ENCODE peak calls at places on chromosomes 16 and 17, in ten cellular contexts. U is psoas muscle; C is stomach; A is gastrocnemius medialis; P is uterus; O is lung; S is suprapubic skin; K is CD8-positive, alpha-beta memory T cell; J is right cardiac atrium; Y is neural progenitor cell. H is an unnamed sample. For H3K4me1, the result is how much of the 10 kb centered on the place peaks cover.

GRCh38 chr16:31361201-31362110 is 6.5 kb downstream of the ITGAX start:
- DNase-seq in K (no peak), C (no peak), A (no peak), Y (no peak), J (no peak), S (no peak), O (no peak), U (no peak), P (no peak), H (no peak)

GRCh38 chr16:57606147-57606846 is 22.1 kb upstream of the ADGRG1 start:
- DNase-seq in J (no peak), S (peak), K (no peak), U (no peak), Y (no peak), C (no peak), O (no peak), A (no peak), P (no peak), H (no peak)

GRCh38 chr17:50502643-50502990 is 5.6 kb upstream of the MYCBPAP start:
- DNase-seq in J (no peak), U (no peak), K (no peak), A (no peak), Y (no peak), P (no peak), S (no peak), C (no peak), O (no peak), H (no peak)

GRCh38 chr17:56868716-56869115 is 34.8 kb downstream of the DGKE start:
- DNase-seq in O (no peak), J (no peak), S (no peak), P (no peak), K (no peak), A (no peak), C (no peak), Y (no peak), U (no peak), H (no peak)

GRCh38 chr16:19844945-19845641 is 39.6 kb downstream of the GPRC5B start:
- DNase-seq in P (peak), A (peak), O (no peak), Y (no peak), J (peak), S (no peak), C (no peak), U (no peak), K (no peak), H (no peak)

GRCh38 chr17:75720656-75721462 is at the start of gene ITGB4:
- DNase-seq in U (no peak), O (peak), A (no peak), K (peak), P (peak), Y (peak), J (peak), S (no peak), C (peak), H (no peak)

GRCh38 chr16:28930652-28931051 is 1.1 kb upstream of the CD19 start:
- DNase-seq in C (no peak), K (no peak), A (no peak), S (no peak), J (no peak), Y (peak), U (no peak), O (no peak), P (no peak), H (no peak)

GRCh38 chr17:50890675-50891516 is 24.7 kb upstream of the TOB1 start:
- DNase-seq in Y (no peak), P (no peak), S (peak), A (no peak), K (no peak), O (no peak), J (no peak), U (no peak), C (peak), H (no peak)

GRCh38 chr17:57247261-57247660 is 9.1 kb upstream of the MSI2 start:
- DNase-seq in C (no peak), S (no peak), J (no peak), A (no peak), P (no peak), U (no peak), O (no peak), K (no peak), Y (no peak), H (no peak)

GRCh38 chr17:78344666-78345065 is 15.2 kb downstream of the SOCS3 start:
- DNase-seq in S (no peak), K (no peak), Y (no peak), J (no peak), C (no peak), O (no peak), A (no peak), U (no peak), P (no peak), H (no peak)

GRCh38 chr17:78341559-78342437 is 18.1 kb downstream of the SOCS3 start:
- DNase-seq in P (peak), O (no peak), Y (peak), J (peak), U (peak), A (peak), K (no peak), C (peak), S (peak), H (no peak)

GRCh38 chr17:78343433-78344201 is 16.3 kb downstream of the SOCS3 start:
- DNase-seq in U (no peak), S (no peak), J (peak), P (no peak), O (peak), C (peak), A (peak), Y (no peak), K (peak), H (no peak)

GRCh38 chr17:78342438-78343098 is 17.3 kb downstream of the SOCS3 start:
- DNase-seq in K (no peak), A (peak), S (peak), J (peak), Y (no peak), C (no peak), P (peak), O (no peak), U (peak), H (peak)

GRCh38 chr17:78343099-78343432 is 16.8 kb downstream of the SOCS3 start:
- DNase-seq in Y (no peak), K (no peak), U (peak), O (peak), S (peak), C (peak), A (peak), J (peak), P (peak), H (peak)
- H3K27ac ChIP-seq in Y (no peak), K (peak), U (peak), O (peak), S (peak), C (peak), A (peak), J (peak), P (peak), H (peak)

GRCh38 chr16:85927938-85928337 is 29.0 kb downstream of the IRF8 start:
- DNase-seq in S (no peak), J (no peak), K (no peak), P (no peak), A (no peak), C (no peak), O (no peak), U (no peak), Y (no peak), H (no peak)

GRCh38 chr16:85928411-85928820 is 29.5 kb downstream of the IRF8 start:
- DNase-seq in U (peak), P (peak), K (no peak), O (no peak), S (no peak), A (peak), J (no peak), Y (no peak), C (no peak), H (no peak)

GRCh38 chr16:85924675-85925074 is 25.7 kb downstream of the IRF8 start:
- DNase-seq in S (no peak), U (no peak), A (no peak), J (no peak), O (no peak), C (no peak), Y (no peak), K (no peak), P (no peak), H (no peak)

GRCh38 chr16:85927326-85927725 is 28.4 kb downstream of the IRF8 start:
- DNase-seq in O (no peak), C (no peak), A (no peak), S (no peak), Y (no peak), U (no peak), J (no peak), P (no peak), K (no peak), H (no peak)

GRCh38 chr16:85926370-85926769 is 27.4 kb downstream of the IRF8 start:
- DNase-seq in A (no peak), Y (peak), O (no peak), S (no peak), P (no peak), K (no peak), U (no peak), J (no peak), C (no peak), H (no peak)
- H3K4me1 ChIP-seq in A (under half), Y (under half), O (under half), S (under half), P (under half), K (under half), U (under half), J (under half), C (under half), H (under half)

GRCh38 chr16:15737140-15737644 is 87.1 kb downstream of the NDE1 start:
- DNase-seq in Y (no peak), S (no peak), O (no peak), C (no peak), P (no peak), A (no peak), K (no peak), J (no peak), U (no peak), H (no peak)

GRCh38 chr16:15741207-15741871 is 91.3 kb downstream of the NDE1 start:
- DNase-seq in A (no peak), S (no peak), O (no peak), U (no peak), Y (no peak), P (no peak), J (no peak), C (no peak), K (no peak), H (no peak)

GRCh38 chr16:15742716-15743115 is 92.7 kb downstream of the NDE1 start:
- DNase-seq in Y (no peak), J (no peak), P (no peak), U (no peak), O (no peak), C (no peak), A (no peak), K (no peak), S (no peak), H (no peak)

GRCh38 chr16:15739449-15739848 is 89.4 kb downstream of the NDE1 start:
- DNase-seq in O (no peak), U (no peak), C (no peak), K (no peak), Y (no peak), S (no peak), J (no peak), P (no peak), A (no peak), H (no peak)

DNA sequence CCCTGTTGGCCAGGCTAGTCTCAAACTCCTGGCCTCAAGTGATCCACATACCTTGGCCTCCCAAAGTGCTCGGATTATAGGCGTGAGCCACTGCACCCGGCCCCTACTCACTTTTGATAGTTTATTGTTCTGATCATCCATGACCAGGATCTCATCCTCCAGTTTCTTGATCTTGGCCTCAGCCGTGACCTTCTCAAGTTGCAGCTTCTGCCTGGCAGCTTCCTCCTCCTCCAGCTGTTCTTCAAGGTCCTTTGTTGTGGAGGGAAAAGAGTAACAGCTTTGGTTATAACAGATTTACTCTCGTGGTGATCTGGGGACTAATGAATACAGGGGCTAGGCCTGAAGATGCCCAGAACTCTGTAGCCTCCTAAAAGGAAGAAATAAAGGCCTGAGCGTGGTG is 89.9 kb downstream of the NDE1 start:
- DNase-seq in P (no peak), Y (no peak), S (no peak), C (no peak), J (no peak), K (no peak), A (no peak), O (no peak), U (no peak), H (no peak)
- H3K27ac ChIP-seq in P (no peak), Y (no peak), S (no peak), C (no peak), J (no peak), K (no peak), A (no peak), O (no peak), U (no peak), H (peak)

GRCh38 chr17:9253308-9253707 is 232.0 kb downstream of the NTN1 start:
- DNase-seq in O (no peak), C (no peak), A (no peak), P (no peak), K (no peak), S (no peak), Y (no peak), U (no peak), J (no peak), H (no peak)

GRCh38 chr17:9256361-9256943 is 235.1 kb downstream of the NTN1 start:
- DNase-seq in A (no peak), C (no peak), K (no peak), U (no peak), Y (no peak), P (no peak), J (no peak), O (no peak), S (no peak), H (no peak)

GRCh38 chr17:9254841-9255240 is 233.5 kb downstream of the NTN1 start:
- DNase-seq in Y (no peak), A (no peak), O (no peak), U (no peak), K (no peak), P (no peak), S (no peak), J (no peak), C (no peak), H (no peak)

GRCh38 chr17:9256944-9257629 is 235.8 kb downstream of the NTN1 start:
- DNase-seq in O (no peak), P (no peak), J (no peak), C (no peak), U (no peak), K (no peak), A (no peak), Y (no peak), S (no peak), H (no peak)

GRCh38 chr17:9255838-9256237 is 234.5 kb downstream of the NTN1 start:
- DNase-seq in O (no peak), J (no peak), P (no peak), S (no peak), K (no peak), C (no peak), U (no peak), Y (no peak), A (no peak), H (no peak)
- H3K4me1 ChIP-seq in O (under half), J (under half), P (under half), S (under half), K (under half), C (under half), U (under half), Y (under half), A (under half), H (under half)

DNA sequence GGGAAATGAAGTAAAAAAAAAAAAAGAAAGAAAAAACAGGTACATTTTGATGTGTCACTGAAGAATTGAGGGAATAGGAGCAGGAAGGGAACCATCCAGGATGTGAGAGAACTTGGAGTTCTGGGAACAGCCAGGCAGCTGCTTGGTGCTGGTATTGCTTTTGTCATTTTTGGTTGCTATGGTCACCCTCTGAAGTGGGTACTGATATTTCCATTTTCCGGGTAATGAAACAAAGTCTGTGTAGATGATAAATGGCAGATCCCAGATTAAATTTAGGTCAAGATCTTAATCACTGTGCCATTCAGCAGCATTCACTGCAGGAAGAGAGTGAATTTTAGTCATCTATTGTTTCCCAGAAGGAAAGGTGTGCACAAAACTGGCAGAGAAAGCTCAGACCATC is 93.6 kb downstream of the ABCA8 start:
- DNase-seq in Y (no peak), P (no peak), U (no peak), O (no peak), A (no peak), J (no peak), S (no peak), K (no peak), C (no peak), H (no peak)
- H3K27ac ChIP-seq in Y (no peak), P (no peak), U (no peak), O (no peak), A (no peak), J (no peak), S (no peak), K (no peak), C (no peak), H (no peak)

DNA sequence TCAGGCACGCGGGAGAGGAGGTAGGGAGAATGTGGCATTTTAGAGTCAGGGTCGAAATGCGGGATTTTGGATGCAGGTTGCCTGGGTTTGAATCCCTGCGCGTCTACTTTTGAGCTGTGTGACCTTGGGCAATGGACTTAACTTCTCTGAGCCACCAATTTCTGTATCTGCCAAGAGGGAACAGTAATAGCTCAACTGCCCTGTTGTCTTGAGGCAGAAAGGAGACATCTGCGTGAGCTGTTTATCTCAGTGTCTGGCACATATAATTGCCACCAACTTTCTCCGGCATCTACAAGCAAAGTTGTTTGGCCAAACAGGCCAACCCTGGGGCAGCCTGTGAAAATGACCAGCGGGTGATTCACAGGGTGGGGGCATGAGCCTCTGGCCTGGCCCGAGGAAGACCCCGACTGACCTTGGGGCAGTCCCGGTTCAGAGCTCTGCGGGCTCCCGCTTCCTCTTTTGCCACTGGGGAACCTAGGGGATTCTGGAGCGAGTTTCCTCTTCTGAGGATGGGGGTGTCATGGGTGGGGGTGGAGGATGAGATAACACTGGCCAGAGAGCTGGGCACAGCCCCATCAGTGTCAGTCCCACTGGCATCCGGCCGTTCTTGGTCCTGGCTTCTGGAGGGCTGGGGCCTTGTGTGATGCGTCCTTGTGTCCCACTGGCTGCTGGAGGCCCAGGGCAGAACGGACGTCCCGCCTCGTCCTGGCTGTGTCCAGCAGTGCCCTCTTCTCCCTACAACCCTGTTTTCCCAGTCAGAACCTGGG is 1.3 kb downstream of the SNN start:
- DNase-seq in S (no peak), C (no peak), Y (no peak), J (peak), P (no peak), K (no peak), A (peak), O (peak), U (peak), H (no peak)
- H3K4me1 ChIP-seq in S (half or more), C (half or more), Y (under half), J (under half), P (under half), K (half or more), A (half or more), O (under half), U (half or more), H (half or more)

GRCh38 chr16:82062645-82063058 is 27.6 kb downstream of the HSD17B2 start:
- DNase-seq in K (no peak), C (no peak), A (no peak), P (no peak), J (no peak), S (no peak), U (no peak), O (peak), Y (no peak), H (no peak)
- H3K27ac ChIP-seq in K (no peak), C (peak), A (no peak), P (no peak), J (no peak), S (peak), U (no peak), O (no peak), Y (no peak), H (no peak)

GRCh38 chr16:4505356-4506153 is 29.4 kb downstream of the HMOX2 start:
- DNase-seq in O (peak), A (no peak), C (peak), J (no peak), P (no peak), U (no peak), S (no peak), Y (no peak), K (peak), H (no peak)

GRCh38 chr16:4500283-4500682 is 24.1 kb downstream of the HMOX2 start:
- DNase-seq in P (no peak), J (no peak), K (no peak), U (peak), A (peak), Y (no peak), S (no peak), C (peak), O (no peak), H (no peak)

GRCh38 chr16:4499196-4499555 is 23.0 kb downstream of the HMOX2 start:
- DNase-seq in S (no peak), O (no peak), J (no peak), Y (no peak), K (no peak), U (no peak), P (no peak), C (no peak), A (no peak), H (no peak)

GRCh38 chr16:4498546-4499195 is 22.5 kb downstream of the HMOX2 start:
- DNase-seq in A (no peak), K (no peak), O (no peak), U (no peak), Y (no peak), J (no peak), C (no peak), P (no peak), S (no peak), H (no peak)

DNA sequence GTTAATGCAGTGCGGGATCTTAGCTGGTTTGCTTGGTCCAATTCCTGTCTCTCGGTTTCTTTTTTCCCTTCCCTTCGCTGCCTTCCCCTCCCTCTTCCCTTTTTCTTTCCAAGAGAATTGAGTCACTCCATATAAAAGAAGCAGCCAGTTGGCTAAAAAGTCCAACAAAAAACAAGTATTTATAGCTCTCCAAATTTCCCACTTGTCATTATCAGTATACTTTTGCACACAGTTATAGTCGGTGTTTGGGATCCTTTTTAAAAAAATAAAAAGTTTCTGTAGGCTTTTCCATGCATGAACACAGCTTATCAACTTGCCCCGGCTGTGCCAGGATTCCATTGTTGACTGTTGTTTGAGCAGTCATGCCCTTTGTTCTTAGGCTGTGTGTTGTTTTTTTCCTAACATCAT is 24.9 kb downstream of the HMOX2 start:
- DNase-seq in K (no peak), C (peak), U (no peak), O (no peak), J (no peak), Y (peak), A (no peak), S (no peak), P (no peak), H (no peak)
- H3K4me1 ChIP-seq in K (half or more), C (half or more), U (under half), O (under half), J (under half), Y (under half), A (under half), S (under half), P (under half), H (under half)